ENCODE peak calls at places on chromosome 11, in four cellular contexts. F is mesendoderm, E is heart left ventricle, Y is SK-N-SH. C is an unnamed sample.

GRCh38 chr11:65426839-65427690 is 4.5 kb downstream of the NEAT1 start:
- DNase-seq in F (peak), E (peak), Y (no peak), C (no peak)

GRCh38 chr11:68051191-68052136 is 12.6 kb downstream of the TCIRG1 start:
- DNase-seq in F (peak), E (no peak), Y (peak), C (no peak)

GRCh38 chr11:95248666-95249467 is 17.9 kb upstream of the SESN3 start:
- DNase-seq in F (peak), E (no peak), Y (no peak), C (no peak)

GRCh38 chr11:30914143-30914762 is 328.1 kb upstream of the MPPED2 start:
- DNase-seq in F (peak), E (peak), Y (peak), C (peak)

GRCh38 chr11:69317401-69318092 is 23.6 kb downstream of the MYEOV start:
- DNase-seq in F (no peak), E (no peak), Y (no peak), C (no peak)

GRCh38 chr11:123483058-123483457 is 53.0 kb downstream of the GRAMD1B start:
- DNase-seq in F (no peak), E (no peak), Y (no peak), C (peak)

GRCh38 chr11:65308281-65308891 is 6.3 kb upstream of the CDC42EP2 start:
- DNase-seq in F (no peak), E (no peak), Y (no peak), C (no peak)

GRCh38 chr11:72010529-72011233 is 12.0 kb downstream of the IL18BP start:
- DNase-seq in F (no peak), E (no peak), Y (no peak), C (no peak)

GRCh38 chr11:73268671-73269271 is 3.4 kb upstream of the P2RY6 start:
- DNase-seq in F (no peak), E (peak), Y (no peak), C (no peak)

GRCh38 chr11:126646701-126647209 is 291.3 kb downstream of the ST3GAL4 start:
- DNase-seq in F (no peak), E (no peak), Y (no peak), C (no peak)

GRCh38 chr11:33716236-33716635 is 15.6 kb upstream of the C11orf91 start:
- DNase-seq in F (no peak), E (no peak), Y (peak), C (no peak)

GRCh38 chr11:123434262-123434661 is 4.2 kb downstream of the GRAMD1B start:
- DNase-seq in F (peak), E (no peak), Y (peak), C (no peak)

GRCh38 chr11:117586392-117586791 is 210.6 kb downstream of the DSCAML1 start:
- DNase-seq in F (no peak), E (no peak), Y (no peak), C (no peak)

GRCh38 chr11:131281316-131281715 is 89.1 kb upstream of the NTM start:
- DNase-seq in F (no peak), E (no peak), Y (no peak), C (no peak)

GRCh38 chr11:117490911-117491310 is 163.3 kb downstream of the CEP164 start:
- DNase-seq in F (no peak), E (no peak), Y (no peak), C (no peak)

GRCh38 chr11:46912526-46913150 is 5.7 kb downstream of the LRP4 start:
- DNase-seq in F (peak), E (no peak), Y (peak), C (no peak)

GRCh38 chr11:95279921-95280861 is 49.2 kb upstream of the SESN3 start:
- DNase-seq in F (peak), E (no peak), Y (peak), C (no peak)

GRCh38 chr11:110077866-110078325 is 15.3 kb upstream of the ZC3H12C start:
- DNase-seq in F (peak), E (no peak), Y (no peak), C (peak)

GRCh38 chr11:33068611-33069340 is 29.4 kb downstream of the TCP11L1 start:
- DNase-seq in F (peak), E (no peak), Y (no peak), C (no peak)

GRCh38 chr11:26950260-26950719 is 43.6 kb upstream of the FIBIN start:
- DNase-seq in F (no peak), E (no peak), Y (no peak), C (no peak)

GRCh38 chr11:65558785-65559509 is 788 bp upstream of the LTBP3 start:
- DNase-seq in F (no peak), E (peak), Y (peak), C (no peak)

GRCh38 chr11:130826572-130826971 is 89.7 kb downstream of the SNX19 start:
- DNase-seq in F (no peak), E (no peak), Y (no peak), C (no peak)

GRCh38 chr11:13668957-13669521 is 571 bp downstream of the FAR1 start:
- DNase-seq in F (peak), E (no peak), Y (no peak), C (no peak)

GRCh38 chr11:70090989-70091388 is 12.9 kb downstream of the ANO1 start:
- DNase-seq in F (no peak), E (peak), Y (no peak), C (no peak)

GRCh38 chr11:71307811-71308645 is 55.7 kb upstream of the SHANK2 start:
- DNase-seq in F (no peak), E (no peak), Y (no peak), C (no peak)

GRCh38 chr11:334264-335033 is 13.8 kb upstream of the IFITM3 start:
- DNase-seq in F (peak), E (no peak), Y (no peak), C (no peak)

GRCh38 chr11:122516686-122517085 is 138.8 kb upstream of the UBASH3B start:
- DNase-seq in F (no peak), E (no peak), Y (peak), C (no peak)

GRCh38 chr11:72831521-72832300 is 17.5 kb downstream of the ATG16L2 start:
- DNase-seq in F (peak), E (peak), Y (peak), C (no peak)

GRCh38 chr11:134592391-134592990 is 180.4 kb upstream of the B3GAT1 start:
- DNase-seq in F (peak), E (no peak), Y (peak), C (no peak)

GRCh38 chr11:86587559-86588193 is 84.7 kb downstream of the ME3 start:
- DNase-seq in F (no peak), E (no peak), Y (no peak), C (no peak)

GRCh38 chr11:12472401-12473065 is 95.2 kb downstream of the PARVA start:
- DNase-seq in F (no peak), E (no peak), Y (no peak), C (no peak)

GRCh38 chr11:23288001-23288783 is 427.9 kb upstream of the CCDC179 start:
- DNase-seq in F (no peak), E (no peak), Y (no peak), C (peak)

GRCh38 chr11:5712507-5712906 is 22.9 kb downstream of the TRIM22 start:
- DNase-seq in F (no peak), E (no peak), Y (no peak), C (no peak)
- H3K27ac ChIP-seq in F (no peak), E (no peak), Y (no peak), C (no peak)

GRCh38 chr11:82858556-82859091 is 41.6 kb downstream of the PRCP start:
- DNase-seq in F (no peak), E (no peak), Y (no peak), C (no peak)

GRCh38 chr11:82858133-82858532 is 42.1 kb downstream of the PRCP start:
- DNase-seq in F (no peak), E (no peak), Y (no peak), C (no peak)

GRCh38 chr11:82857145-82857544 is 43.1 kb downstream of the PRCP start:
- DNase-seq in F (no peak), E (no peak), Y (no peak), C (no peak)

GRCh38 chr11:82862379-82862778 is 37.9 kb downstream of the PRCP start:
- DNase-seq in F (no peak), E (no peak), Y (no peak), C (no peak)

DNA sequence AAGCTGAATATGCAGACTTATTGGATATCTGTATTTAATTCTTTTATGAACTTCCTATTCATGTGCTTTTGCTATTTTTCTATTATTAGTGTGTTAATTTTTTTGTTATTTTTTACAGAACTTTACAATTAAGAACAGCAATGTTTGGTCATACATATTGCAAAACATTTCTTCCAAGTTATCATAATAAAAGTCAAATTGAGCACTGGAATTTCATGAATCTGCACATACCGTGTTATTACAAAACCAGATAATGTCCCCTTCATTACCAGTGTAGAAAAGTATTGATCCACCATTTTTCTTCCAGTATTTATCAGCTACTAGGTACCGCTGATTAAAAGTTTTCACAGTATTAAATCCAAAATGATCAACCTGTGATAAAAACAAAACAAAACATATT is 40.5 kb downstream of the PRCP start:
- DNase-seq in F (no peak), E (no peak), Y (no peak), C (no peak)
- H3K27ac ChIP-seq in F (no peak), E (no peak), Y (no peak), C (peak)

GRCh38 chr11:74840486-74840885 is 91.8 kb downstream of the RNF169 start:
- DNase-seq in F (no peak), E (no peak), Y (no peak), C (no peak)

GRCh38 chr11:74837191-74837590 is 88.5 kb downstream of the RNF169 start:
- DNase-seq in F (no peak), E (no peak), Y (no peak), C (no peak)

GRCh38 chr11:74838188-74838587 is 89.5 kb downstream of the RNF169 start:
- DNase-seq in F (no peak), E (no peak), Y (no peak), C (no peak)

GRCh38 chr11:74839445-74839844 is 90.8 kb downstream of the RNF169 start:
- DNase-seq in F (no peak), E (no peak), Y (no peak), C (no peak)

GRCh38 chr11:74839971-74840370 is 91.3 kb downstream of the RNF169 start:
- DNase-seq in F (no peak), E (no peak), Y (no peak), C (no peak)
- H3K27ac ChIP-seq in F (no peak), E (no peak), Y (no peak), C (no peak)

GRCh38 chr11:10379022-10379421 is 74.1 kb downstream of the ADM start:
- DNase-seq in F (peak), E (no peak), Y (no peak), C (no peak)

GRCh38 chr11:10378362-10378761 is 73.5 kb downstream of the ADM start:
- DNase-seq in F (no peak), E (no peak), Y (no peak), C (no peak)

GRCh38 chr11:10379433-10379832 is 74.6 kb downstream of the ADM start:
- DNase-seq in F (no peak), E (no peak), Y (no peak), C (no peak)

GRCh38 chr11:10380921-10381320 is 74.1 kb upstream of the AMPD3 start:
- DNase-seq in F (no peak), E (no peak), Y (no peak), C (no peak)

DNA sequence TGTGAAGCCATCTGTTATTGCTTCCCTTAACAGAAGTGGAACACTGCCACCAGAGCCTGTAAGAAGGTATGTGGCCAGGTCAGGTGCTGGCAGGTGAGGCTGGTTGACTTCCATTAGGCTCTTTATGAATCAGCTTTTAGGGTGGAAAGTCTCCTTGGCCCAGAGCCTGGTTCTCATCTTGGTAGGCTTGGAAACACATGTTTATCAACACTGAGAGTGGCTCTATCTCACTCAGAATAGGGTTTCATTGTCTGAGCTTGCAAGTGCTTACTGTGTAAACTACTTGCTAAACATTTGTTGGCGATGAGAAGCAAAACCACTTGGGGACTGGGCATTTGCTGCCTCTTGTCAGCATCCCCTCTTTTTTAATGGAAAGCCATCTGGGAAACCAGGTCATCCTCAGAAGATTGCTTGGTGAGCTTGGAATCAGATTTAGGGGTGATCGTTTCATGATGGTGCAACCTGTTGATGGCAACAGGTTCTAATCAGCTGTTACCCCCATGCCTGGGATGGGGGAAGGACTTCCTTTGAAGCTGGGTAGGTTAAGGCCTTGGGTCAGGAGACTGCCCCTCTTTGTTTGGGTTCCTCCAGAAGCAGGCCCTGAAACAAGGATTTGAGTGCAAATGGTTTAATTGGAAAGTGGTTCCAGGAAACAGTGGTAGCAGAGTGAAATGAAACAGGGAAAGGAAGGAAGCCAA is 75.0 kb upstream of the AMPD3 start:
- DNase-seq in F (no peak), E (no peak), Y (no peak), C (peak)
- H3K27ac ChIP-seq in F (no peak), E (no peak), Y (no peak), C (no peak)

GRCh38 chr11:112293614-112294013 is 33.0 kb upstream of the PLET1 start:
- DNase-seq in F (no peak), E (peak), Y (no peak), C (no peak)

GRCh38 chr11:112296044-112296443 is 35.4 kb upstream of the PLET1 start:
- DNase-seq in F (no peak), E (no peak), Y (no peak), C (no peak)

GRCh38 chr11:112297248-112297866 is 36.7 kb upstream of the PLET1 start:
- DNase-seq in F (no peak), E (no peak), Y (no peak), C (no peak)

GRCh38 chr11:112292785-112293407 is 32.2 kb upstream of the PLET1 start:
- DNase-seq in F (no peak), E (no peak), Y (no peak), C (peak)

DNA sequence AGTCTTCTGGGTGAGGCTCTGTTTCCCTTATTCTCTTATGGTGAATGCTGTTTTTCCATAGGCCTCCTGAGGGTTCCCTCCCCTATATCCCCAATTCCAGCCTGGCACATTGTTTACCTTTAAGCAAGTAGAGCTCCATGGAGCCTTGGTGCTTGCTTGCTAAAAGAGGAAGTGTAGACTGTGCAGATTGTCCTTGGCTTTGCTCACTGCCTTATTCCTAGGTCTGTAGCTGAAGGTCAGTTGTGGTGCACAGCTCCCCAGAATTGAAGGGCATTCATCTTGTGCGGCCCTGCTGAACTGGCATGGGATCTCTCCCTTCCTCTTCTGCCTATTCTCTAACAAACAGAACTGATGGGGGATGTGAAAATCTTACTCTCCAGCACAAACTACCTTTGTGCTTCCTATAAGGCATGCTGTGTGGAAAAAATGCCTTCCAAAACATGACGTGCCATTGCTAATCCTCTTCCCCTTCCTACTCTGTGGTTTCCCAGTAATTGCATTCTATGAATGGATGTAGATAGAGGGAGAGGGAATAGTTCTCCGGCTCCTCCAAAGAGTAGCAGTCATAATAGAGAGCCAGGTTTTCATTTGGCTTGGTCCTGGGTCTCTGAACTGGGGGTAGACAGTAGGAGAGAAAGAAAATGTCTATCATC is 34.2 kb upstream of the PLET1 start:
- DNase-seq in F (no peak), E (no peak), Y (no peak), C (no peak)
- H3K27ac ChIP-seq in F (no peak), E (peak), Y (no peak), C (no peak)

C was measured in epithelial cell of prostate.